ENCODE peak calls at places on chromosomes 7 and 10, in four cellular contexts. One of them, this sample, is unnamed. For H3K4me1, the result is how much of the 10 kb centered on the place peaks cover.

GRCh38 chr10:104505521-104506041 is 135.5 kb upstream of the SORCS3 start:
- DNase-seq in RWPE2: no peak
- DNase-seq in Panc1: no peak
- DNase-seq in HCT116: no peak
- DNase-seq in this sample: no peak

GRCh38 chr7:149462101-149462520 is 1.2 kb upstream of the ZNF777 start:
- DNase-seq in RWPE2: no peak
- DNase-seq in Panc1: no peak
- DNase-seq in HCT116: no peak
- DNase-seq in this sample: no peak

GRCh38 chr7:30249986-30250774 is 34.2 kb upstream of the ZNRF2 start:
- DNase-seq in RWPE2: no peak
- DNase-seq in Panc1: no peak
- DNase-seq in HCT116: no peak
- DNase-seq in this sample: no peak

GRCh38 chr10:74058658-74059057 is 60.7 kb downstream of the VCL start:
- DNase-seq in RWPE2: no peak
- DNase-seq in Panc1: no peak
- DNase-seq in HCT116: peak
- DNase-seq in this sample: peak

GRCh38 chr7:20085086-20085485 is 132.1 kb downstream of the MACC1 start:
- DNase-seq in RWPE2: no peak
- DNase-seq in Panc1: no peak
- DNase-seq in HCT116: no peak
- DNase-seq in this sample: no peak

GRCh38 chr10:75959912-75960311 is 528.5 kb downstream of the LRMDA start:
- DNase-seq in RWPE2: no peak
- DNase-seq in Panc1: no peak
- DNase-seq in HCT116: no peak
- DNase-seq in this sample: no peak

GRCh38 chr7:153509763-153510162 is 542.4 kb upstream of the DPP6 start:
- DNase-seq in RWPE2: no peak
- DNase-seq in Panc1: no peak
- DNase-seq in HCT116: no peak
- DNase-seq in this sample: no peak

GRCh38 chr7:15582773-15583172 is 21.0 kb upstream of the AGMO start:
- DNase-seq in RWPE2: no peak
- DNase-seq in Panc1: no peak
- DNase-seq in HCT116: no peak
- DNase-seq in this sample: no peak

GRCh38 chr10:62116896-62117295 is 151.7 kb downstream of the RTKN2 start:
- DNase-seq in RWPE2: no peak
- DNase-seq in Panc1: no peak
- DNase-seq in HCT116: no peak
- DNase-seq in this sample: no peak

GRCh38 chr7:130960208-130960988 is 226.4 kb upstream of the KLF14 start:
- DNase-seq in RWPE2: no peak
- DNase-seq in Panc1: peak
- DNase-seq in HCT116: peak
- DNase-seq in this sample: no peak

GRCh38 chr7:153457796-153458195 is 594.4 kb upstream of the DPP6 start:
- DNase-seq in RWPE2: no peak
- DNase-seq in Panc1: no peak
- DNase-seq in HCT116: no peak
- DNase-seq in this sample: no peak

GRCh38 chr7:20133803-20134202 is 83.4 kb downstream of the MACC1 start:
- DNase-seq in RWPE2: no peak
- DNase-seq in Panc1: no peak
- DNase-seq in HCT116: no peak
- DNase-seq in this sample: no peak

GRCh38 chr10:132916421-132916841 is 25.9 kb downstream of the CFAP46 start:
- DNase-seq in RWPE2: peak
- DNase-seq in Panc1: no peak
- DNase-seq in HCT116: no peak
- DNase-seq in this sample: peak

GRCh38 chr7:151579642-151580041 is 59.9 kb upstream of the RHEB start:
- DNase-seq in RWPE2: no peak
- DNase-seq in Panc1: no peak
- DNase-seq in HCT116: no peak
- DNase-seq in this sample: no peak

GRCh38 chr7:101506531-101506930 is 122.6 kb downstream of the MYL10 start:
- DNase-seq in RWPE2: no peak
- DNase-seq in Panc1: no peak
- DNase-seq in HCT116: no peak
- DNase-seq in this sample: no peak

GRCh38 chr7:28745351-28745750 is 212.8 kb downstream of the TRIL start:
- DNase-seq in RWPE2: no peak
- DNase-seq in Panc1: no peak
- DNase-seq in HCT116: no peak
- DNase-seq in this sample: no peak

GRCh38 chr10:7102557-7103349 is 308.1 kb downstream of the SFMBT2 start:
- DNase-seq in RWPE2: no peak
- DNase-seq in Panc1: no peak
- DNase-seq in HCT116: no peak
- DNase-seq in this sample: no peak

GRCh38 chr7:7595451-7595850 is 28.8 kb downstream of the MIOS start:
- DNase-seq in RWPE2: no peak
- DNase-seq in Panc1: peak
- DNase-seq in HCT116: peak
- DNase-seq in this sample: no peak

DNA sequence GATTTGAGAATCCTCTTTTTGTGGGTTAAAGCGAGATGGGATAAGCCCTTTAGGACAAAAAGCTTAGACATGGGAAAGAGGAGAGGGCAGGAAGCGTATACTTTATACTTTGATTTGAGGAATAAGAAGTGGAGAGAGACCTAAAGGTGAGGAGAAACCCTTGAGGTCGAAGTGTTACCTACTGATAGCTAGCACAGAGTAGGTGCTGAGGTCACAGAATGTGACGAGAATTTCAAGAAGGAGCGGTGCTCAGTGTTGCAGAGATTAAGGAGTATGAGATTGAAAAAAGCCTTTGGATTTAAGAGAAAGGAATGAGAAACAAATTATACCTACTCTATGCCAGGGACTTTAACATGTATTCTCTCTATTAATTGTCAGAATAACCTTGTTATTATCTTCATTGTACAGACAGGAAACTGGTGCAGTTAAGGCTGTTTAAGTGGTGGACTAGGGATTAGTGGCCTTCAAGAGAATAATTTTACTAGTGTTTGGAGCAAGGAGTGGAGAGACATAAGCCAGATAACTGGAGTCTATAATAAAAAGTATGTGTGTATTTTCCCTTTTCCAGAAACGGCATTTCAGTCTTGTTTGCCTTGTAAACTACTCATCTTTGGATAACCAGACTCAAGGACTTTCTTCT is 8.8 kb downstream of the CAPZA2 start:
- DNase-seq in RWPE2: no peak
- DNase-seq in Panc1: no peak
- DNase-seq in HCT116: no peak
- DNase-seq in this sample: no peak
- H3K4me1 ChIP-seq in RWPE2: under half
- H3K4me1 ChIP-seq in Panc1: under half
- H3K4me1 ChIP-seq in HCT116: under half
- H3K4me1 ChIP-seq in this sample: under half

GRCh38 chr10:787933-788651 is 98.6 kb upstream of the DIP2C start:
- DNase-seq in RWPE2: no peak
- DNase-seq in Panc1: no peak
- DNase-seq in HCT116: no peak
- DNase-seq in this sample: no peak
- H3K4me3 ChIP-seq in RWPE2: no peak
- H3K4me3 ChIP-seq in Panc1: no peak
- H3K4me3 ChIP-seq in HCT116: no peak
- H3K4me3 ChIP-seq in this sample: no peak

GRCh38 chr7:128403676-128404075 is 6.1 kb downstream of the IMPDH1 start:
- DNase-seq in RWPE2: no peak
- DNase-seq in Panc1: no peak
- DNase-seq in HCT116: no peak
- DNase-seq in this sample: no peak

GRCh38 chr7:128404143-128404681 is 5.6 kb downstream of the IMPDH1 start:
- DNase-seq in RWPE2: no peak
- DNase-seq in Panc1: no peak
- DNase-seq in HCT116: no peak
- DNase-seq in this sample: no peak

GRCh38 chr7:128406147-128406985 is 3.4 kb downstream of the IMPDH1 start:
- DNase-seq in RWPE2: no peak
- DNase-seq in Panc1: no peak
- DNase-seq in HCT116: no peak
- DNase-seq in this sample: no peak

GRCh38 chr7:128405345-128406146 is 4.2 kb downstream of the IMPDH1 start:
- DNase-seq in RWPE2: peak
- DNase-seq in Panc1: no peak
- DNase-seq in HCT116: no peak
- DNase-seq in this sample: no peak

DNA sequence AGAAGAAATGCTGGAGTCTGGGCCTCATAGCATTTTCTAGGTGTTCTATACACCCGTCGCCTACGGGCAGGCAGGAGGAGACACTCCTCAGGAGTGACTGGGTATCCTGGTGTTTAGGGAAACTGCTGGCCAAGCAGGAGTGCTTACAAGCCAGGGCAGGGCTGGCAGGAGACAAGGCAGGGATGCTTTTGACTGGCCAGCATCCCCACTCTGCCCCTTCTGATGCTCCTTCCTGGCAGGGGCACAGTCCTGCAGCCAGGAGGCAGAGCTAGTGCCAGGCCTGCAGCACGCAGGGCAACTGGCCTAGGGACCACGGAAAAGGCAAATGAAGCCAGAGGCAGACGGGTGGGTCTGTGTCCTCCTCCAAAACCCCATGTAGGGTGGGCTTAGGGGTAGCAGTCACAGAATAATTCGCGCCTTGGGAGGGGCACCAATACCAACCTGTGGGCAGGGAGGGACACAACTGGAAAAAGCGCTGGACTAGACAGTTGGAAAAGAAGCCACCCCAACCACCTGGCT is 4.9 kb downstream of the IMPDH1 start:
- DNase-seq in RWPE2: no peak
- DNase-seq in Panc1: no peak
- DNase-seq in HCT116: no peak
- DNase-seq in this sample: no peak
- H3K4me1 ChIP-seq in RWPE2: under half
- H3K4me1 ChIP-seq in Panc1: under half
- H3K4me1 ChIP-seq in HCT116: under half
- H3K4me1 ChIP-seq in this sample: under half

DNA sequence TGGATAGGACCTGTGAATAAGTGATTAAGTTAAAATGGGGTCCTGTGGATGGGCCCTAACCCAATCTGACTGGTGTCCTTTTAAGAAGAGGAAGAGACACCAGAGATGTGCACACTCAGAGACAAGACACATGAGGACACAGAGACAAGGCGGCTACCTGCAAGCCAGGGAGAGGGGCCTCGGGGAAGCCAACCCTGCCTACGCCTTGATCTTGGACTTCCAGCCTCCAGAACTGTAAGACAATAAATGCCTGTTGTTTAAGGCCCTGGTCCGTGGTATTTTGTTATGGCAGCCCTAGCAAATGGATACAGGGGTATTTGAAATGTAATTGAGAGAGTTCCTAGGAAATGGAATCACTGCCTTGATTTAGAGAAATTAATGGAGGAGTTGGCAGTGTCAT is 225.3 kb downstream of the SKAP2 start:
- DNase-seq in RWPE2: no peak
- DNase-seq in Panc1: no peak
- DNase-seq in HCT116: no peak
- DNase-seq in this sample: no peak
- H3K4me3 ChIP-seq in RWPE2: no peak
- H3K4me3 ChIP-seq in Panc1: no peak
- H3K4me3 ChIP-seq in HCT116: no peak
- H3K4me3 ChIP-seq in this sample: no peak

GRCh38 chr7:78543976-78544375 is 745.4 kb downstream of the PHTF2 start:
- DNase-seq in RWPE2: no peak
- DNase-seq in Panc1: no peak
- DNase-seq in HCT116: no peak
- DNase-seq in this sample: no peak
- H3K4me1 ChIP-seq in RWPE2: under half
- H3K4me1 ChIP-seq in Panc1: under half
- H3K4me1 ChIP-seq in HCT116: under half
- H3K4me1 ChIP-seq in this sample: under half

DNA sequence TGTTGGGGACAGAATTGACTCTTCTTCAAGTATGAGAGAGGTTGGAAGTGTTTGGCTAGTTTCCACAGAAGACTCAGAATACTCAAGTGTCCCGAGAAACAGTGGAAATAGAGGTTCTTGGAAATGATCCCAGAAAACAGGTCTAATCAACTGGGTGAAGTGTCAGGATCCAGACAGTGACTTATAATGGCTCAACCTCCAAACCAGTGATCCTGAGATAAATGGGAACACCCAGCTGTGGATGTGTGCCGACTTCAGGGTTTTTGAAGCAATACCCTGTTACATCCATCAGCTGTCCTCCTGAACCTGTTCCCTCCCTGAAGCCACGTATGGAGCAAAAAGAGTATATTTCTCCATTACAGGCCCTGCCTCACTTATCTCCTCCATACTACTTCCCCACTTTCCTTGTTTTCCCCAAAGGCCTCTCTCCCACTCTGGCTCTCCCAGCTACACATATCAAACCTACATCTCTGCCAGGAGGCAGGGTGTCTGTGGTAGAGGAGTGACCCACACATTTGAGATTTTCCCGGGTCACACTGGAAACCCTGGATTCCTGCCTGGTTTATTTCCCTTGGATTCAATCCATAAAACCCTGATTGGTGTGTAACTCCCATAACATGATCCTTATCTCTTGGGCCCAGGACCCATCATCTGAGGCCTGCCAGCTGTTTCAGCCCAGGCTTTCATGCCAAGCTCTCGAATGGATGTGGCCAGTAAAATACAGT is 17.6 kb upstream of the ELOVL3 start:
- DNase-seq in RWPE2: no peak
- DNase-seq in Panc1: no peak
- DNase-seq in HCT116: no peak
- DNase-seq in this sample: no peak
- H3K4me3 ChIP-seq in RWPE2: no peak
- H3K4me3 ChIP-seq in Panc1: no peak
- H3K4me3 ChIP-seq in HCT116: no peak
- H3K4me3 ChIP-seq in this sample: no peak

GRCh38 chr7:52283399-52283798 is 752.0 kb upstream of the POM121L12 start:
- DNase-seq in RWPE2: no peak
- DNase-seq in Panc1: no peak
- DNase-seq in HCT116: no peak
- DNase-seq in this sample: no peak

GRCh38 chr7:52289247-52289646 is 746.2 kb upstream of the POM121L12 start:
- DNase-seq in RWPE2: no peak
- DNase-seq in Panc1: no peak
- DNase-seq in HCT116: no peak
- DNase-seq in this sample: no peak

GRCh38 chr7:52285689-52286088 is 749.7 kb upstream of the POM121L12 start:
- DNase-seq in RWPE2: no peak
- DNase-seq in Panc1: no peak
- DNase-seq in HCT116: no peak
- DNase-seq in this sample: no peak

GRCh38 chr7:52287698-52288097 is 747.7 kb upstream of the POM121L12 start:
- DNase-seq in RWPE2: no peak
- DNase-seq in Panc1: no peak
- DNase-seq in HCT116: no peak
- DNase-seq in this sample: no peak
- H3K4me1 ChIP-seq in RWPE2: under half
- H3K4me1 ChIP-seq in Panc1: under half
- H3K4me1 ChIP-seq in HCT116: under half
- H3K4me1 ChIP-seq in this sample: under half